ENCODE peak calls at places on chromosomes 12 and 14, in four cellular contexts. B is GM23338, Y is GM12878, R is A549. D is an unnamed sample.

GRCh38 chr12:104734541-104735075 is 223.5 kb downstream of the SLC41A2 start:
- DNase-seq in B (no peak), Y (no peak), R (no peak), D (no peak)

GRCh38 chr14:43147480-43147879 is 1359.6 kb downstream of the FSCB start:
- DNase-seq in B (no peak), Y (no peak), R (no peak), D (no peak)

GRCh38 chr12:20716037-20716436 is 20.9 kb downstream of the SLCO1C1 start:
- DNase-seq in B (peak), Y (no peak), R (no peak), D (no peak)

GRCh38 chr14:36773136-36773540 is 111.5 kb downstream of the PAX9 start:
- DNase-seq in B (peak), Y (no peak), R (peak), D (peak)

GRCh38 chr12:52189376-52190174 is 2.2 kb downstream of the KRT80 start:
- DNase-seq in B (no peak), Y (no peak), R (no peak), D (no peak)

GRCh38 chr12:3604750-3605638 is 114.0 kb downstream of the PRMT8 start:
- DNase-seq in B (peak), Y (no peak), R (no peak), D (no peak)

GRCh38 chr12:58413794-58414193 is 472.4 kb downstream of the ATP23 start:
- DNase-seq in B (no peak), Y (no peak), R (no peak), D (no peak)

GRCh38 chr12:47981496-47982260 is 18.3 kb downstream of the TMEM106C start:
- DNase-seq in B (no peak), Y (no peak), R (no peak), D (peak)

GRCh38 chr12:116121453-116121871 is 156.0 kb downstream of the MED13L start:
- DNase-seq in B (no peak), Y (no peak), R (no peak), D (no peak)

GRCh38 chr14:97703006-97703760 is 906.0 kb downstream of the VRK1 start:
- DNase-seq in B (no peak), Y (peak), R (no peak), D (no peak)

GRCh38 chr12:34604631-34605509 is 582.6 kb downstream of the ALG10 start:
- DNase-seq in B (no peak), Y (no peak), R (no peak), D (no peak)

GRCh38 chr14:30996892-30997659 is 28.4 kb upstream of the AP4S1 start:
- DNase-seq in B (peak), Y (no peak), R (no peak), D (no peak)

GRCh38 chr12:123094349-123095073 is 56.4 kb downstream of the PITPNM2 start:
- DNase-seq in B (no peak), Y (no peak), R (peak), D (peak)

GRCh38 chr14:52380294-52380693 is 66.2 kb downstream of the PTGER2 start:
- DNase-seq in B (no peak), Y (peak), R (peak), D (no peak)

GRCh38 chr12:3622732-3623690 is 129.9 kb downstream of the CRACR2A start:
- DNase-seq in B (no peak), Y (no peak), R (no peak), D (no peak)

GRCh38 chr12:47977046-47977771 is 13.8 kb downstream of the TMEM106C start:
- DNase-seq in B (no peak), Y (no peak), R (no peak), D (no peak)

GRCh38 chr12:39966738-39967137 is 139.1 kb downstream of the SLC2A13 start:
- DNase-seq in B (no peak), Y (no peak), R (no peak), D (no peak)

GRCh38 chr12:106329231-106329985 is 26.9 kb downstream of the TCP11L2 start:
- DNase-seq in B (no peak), Y (no peak), R (no peak), D (no peak)

GRCh38 chr12:124823272-124823970 is 40.2 kb downstream of the SCARB1 start:
- DNase-seq in B (no peak), Y (no peak), R (no peak), D (no peak)

GRCh38 chr12:75877588-75878381 is 153.8 kb downstream of the PHLDA1 start:
- DNase-seq in B (no peak), Y (no peak), R (no peak), D (no peak)
- TF ChIP-seq REST in B (no peak), Y (no peak), R (no peak), D (no peak)

GRCh38 chr14:77000340-77001235 is 27.9 kb downstream of the IRF2BPL start:
- DNase-seq in B (peak), Y (no peak), R (no peak), D (no peak)
- TF ChIP-seq REST in B (no peak), Y (no peak), R (no peak), D (no peak)

DNA sequence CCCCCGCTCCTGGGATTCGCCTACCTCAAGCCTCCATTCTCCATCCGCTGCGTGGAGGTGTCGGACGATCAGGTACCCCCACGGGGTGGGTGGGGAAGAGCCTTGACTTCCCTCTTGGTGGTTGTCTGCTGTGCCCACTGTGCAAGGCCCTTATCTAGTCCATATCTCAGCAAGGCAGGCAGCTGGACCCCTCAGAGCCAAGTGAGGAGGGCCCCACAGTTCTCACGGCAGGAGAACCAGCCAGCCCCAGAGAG is 39.9 kb downstream of the MMAB start:
- DNase-seq in B (no peak), Y (no peak), R (no peak), D (no peak)
- TF ChIP-seq REST in B (no peak), Y (no peak), R (no peak), D (no peak)

GRCh38 chr12:68003777-68004176 is 14.5 kb downstream of the IFNG-AS1 start:
- DNase-seq in B (no peak), Y (no peak), R (no peak), D (no peak)
- TF ChIP-seq REST in B (no peak), Y (no peak), R (no peak), D (no peak)

GRCh38 chr14:24132061-24132685 is 1.7 kb downstream of the FITM1 start:
- DNase-seq in B (no peak), Y (no peak), R (no peak), D (no peak)

GRCh38 chr14:24129410-24129998 is 955 bp upstream of the FITM1 start:
- DNase-seq in B (no peak), Y (no peak), R (no peak), D (no peak)

GRCh38 chr14:24130380-24130716 is at the start of gene FITM1:
- DNase-seq in B (no peak), Y (no peak), R (no peak), D (no peak)

GRCh38 chr14:24131549-24131966 is 1.1 kb downstream of the FITM1 start:
- DNase-seq in B (no peak), Y (no peak), R (no peak), D (no peak)

GRCh38 chr14:24130717-24131548 is 474 bp downstream of the FITM1 start:
- DNase-seq in B (no peak), Y (no peak), R (no peak), D (no peak)
- TF ChIP-seq REST in B (no peak), Y (no peak), R (no peak), D (no peak)

GRCh38 chr12:113239288-113239771 is 18.1 kb downstream of the TPCN1 start:
- DNase-seq in B (no peak), Y (no peak), R (no peak), D (no peak)

GRCh38 chr12:113240395-113240794 is 19.1 kb downstream of the TPCN1 start:
- DNase-seq in B (no peak), Y (no peak), R (no peak), D (no peak)

GRCh38 chr12:113238309-113238708 is 17.0 kb downstream of the TPCN1 start:
- DNase-seq in B (no peak), Y (no peak), R (no peak), D (peak)

GRCh38 chr12:113241191-113242017 is 20.1 kb downstream of the TPCN1 start:
- DNase-seq in B (no peak), Y (no peak), R (no peak), D (no peak)

DNA sequence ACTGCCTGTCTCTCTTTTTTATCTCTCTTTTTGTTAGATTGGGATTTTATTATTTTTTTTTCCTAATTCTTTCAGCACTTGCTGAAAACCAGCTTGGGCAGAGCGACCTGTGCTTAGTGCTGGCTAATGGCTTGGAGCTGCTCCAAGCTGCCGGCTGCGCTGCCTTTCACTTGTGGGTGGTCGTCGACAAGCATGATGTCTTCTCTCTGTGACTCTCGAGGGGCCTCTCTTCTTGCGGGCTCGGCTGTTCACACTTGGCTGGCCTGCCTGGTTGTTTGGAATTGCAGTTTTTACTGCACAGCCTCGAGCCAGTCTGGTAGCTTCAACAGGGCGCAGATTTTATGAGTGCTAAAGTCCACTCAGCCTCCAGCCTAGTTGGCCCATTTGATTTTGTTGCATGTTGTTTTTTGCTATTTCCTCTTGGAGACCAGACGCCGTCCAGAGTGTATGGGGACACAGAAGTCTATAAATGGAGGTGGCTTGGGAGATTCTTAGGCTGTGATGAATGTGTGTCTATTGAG is 18.6 kb downstream of the TPCN1 start:
- DNase-seq in B (no peak), Y (no peak), R (no peak), D (no peak)
- TF ChIP-seq REST in B (no peak), Y (no peak), R (no peak), D (no peak)

D was measured in K562.